ENCODE peak calls at places on chromosomes 16 and 17, in nine cellular contexts. O, E, M, P, S, F, J, K and Y are unnamed samples.

GRCh38 chr17:8123695-8124349 is at the start of gene HES7:
- DNase-seq in E (no peak), M (no peak), J (no peak), O (no peak), P (peak), K (no peak), S (no peak), F (no peak), Y (no peak)

GRCh38 chr17:49450735-49451134 is 36.1 kb upstream of the PHB1 start:
- DNase-seq in F (no peak), S (no peak), K (no peak), O (no peak), P (no peak), J (no peak), E (no peak), M (no peak), Y (no peak)

GRCh38 chr16:85851034-85851780 is 47.8 kb upstream of the IRF8 start:
- DNase-seq in O (no peak), F (no peak), J (no peak), P (no peak), K (peak), M (no peak), E (no peak), S (no peak), Y (no peak)

GRCh38 chr17:4969551-4970231 is 2.1 kb upstream of the SPAG7 start:
- DNase-seq in E (no peak), M (no peak), P (peak), S (no peak), J (peak), F (no peak), K (no peak), O (no peak), Y (no peak)

GRCh38 chr16:73890524-73891500 is 405.8 kb upstream of the PSMD7 start:
- DNase-seq in F (no peak), J (no peak), O (no peak), P (peak), S (no peak), E (no peak), K (no peak), M (no peak), Y (no peak)

GRCh38 chr17:66791337-66791736 is 43.6 kb upstream of the CACNG5 start:
- DNase-seq in S (peak), F (no peak), K (no peak), O (no peak), P (no peak), E (no peak), M (no peak), J (no peak), Y (peak)

GRCh38 chr17:77753246-77753645 is 205.3 kb upstream of the TNRC6C start:
- DNase-seq in E (no peak), K (no peak), O (no peak), F (no peak), J (no peak), P (no peak), M (no peak), S (no peak), Y (no peak)

GRCh38 chr17:82492647-82493516 is 26.6 kb upstream of the FOXK2 start:
- DNase-seq in S (no peak), O (no peak), M (no peak), F (no peak), P (no peak), K (no peak), J (peak), E (no peak), Y (no peak)

GRCh38 chr17:38719284-38719942 is 10.7 kb upstream of the CISD3 start:
- DNase-seq in M (no peak), S (no peak), E (no peak), K (no peak), P (no peak), O (peak), F (no peak), J (no peak), Y (no peak)

GRCh38 chr16:71413341-71413740 is 28.5 kb downstream of the TLE7 start:
- DNase-seq in S (no peak), J (no peak), E (no peak), M (no peak), O (no peak), F (no peak), K (no peak), P (no peak), Y (no peak)

GRCh38 chr16:46768809-46769208 is 20.7 kb upstream of the MYLK3 start:
- DNase-seq in F (no peak), J (peak), O (no peak), P (no peak), E (no peak), M (no peak), K (no peak), S (no peak), Y (no peak)

GRCh38 chr17:9672266-9672665 is 26.9 kb downstream of the USP43 start:
- DNase-seq in F (no peak), E (no peak), P (no peak), S (no peak), M (no peak), K (no peak), J (peak), O (no peak), Y (no peak)

GRCh38 chr17:4789701-4789950 is 862 bp downstream of the GLTPD2 start:
- DNase-seq in M (no peak), J (no peak), O (no peak), S (no peak), F (no peak), E (no peak), P (no peak), K (no peak), Y (no peak)

GRCh38 chr16:600781-601180 is 10.9 kb downstream of the RAB40C start:
- DNase-seq in S (no peak), E (no peak), J (no peak), M (no peak), K (no peak), P (no peak), O (no peak), F (no peak), Y (no peak)

GRCh38 chr16:87844809-87845208 is 24.5 kb downstream of the SLC7A5 start:
- DNase-seq in O (no peak), M (no peak), J (no peak), F (no peak), K (no peak), S (no peak), P (no peak), E (no peak), Y (no peak)

GRCh38 chr16:89431158-89431584 is 59.2 kb downstream of the ANKRD11 start:
- DNase-seq in K (no peak), S (no peak), F (no peak), M (no peak), J (peak), P (no peak), O (no peak), E (no peak), Y (no peak)

GRCh38 chr16:81335669-81336068 is 20.9 kb downstream of the GAN start:
- DNase-seq in E (no peak), F (no peak), M (no peak), P (no peak), K (no peak), S (no peak), O (no peak), J (no peak), Y (no peak)

GRCh38 chr17:49260011-49260921 is 29.7 kb upstream of the PHOSPHO1 start:
- DNase-seq in O (peak), J (peak), E (peak), K (peak), F (peak), P (peak), S (peak), M (peak), Y (peak)

GRCh38 chr16:12499032-12499735 is 304.5 kb downstream of the CPPED1 start:
- DNase-seq in K (no peak), O (no peak), M (no peak), S (no peak), F (no peak), J (no peak), P (no peak), E (no peak), Y (no peak)

GRCh38 chr17:81329927-81330883 is 35.1 kb upstream of the SLC38A10 start:
- DNase-seq in O (no peak), E (no peak), M (no peak), P (no peak), J (no peak), S (no peak), K (no peak), F (no peak), Y (no peak)

GRCh38 chr17:74994440-74994839 is 7.0 kb downstream of the CDR2L start:
- DNase-seq in J (peak), F (no peak), S (no peak), M (no peak), P (no peak), K (no peak), O (no peak), E (no peak), Y (no peak)

GRCh38 chr17:43334744-43335400 is 63.9 kb upstream of the ARL4D start:
- DNase-seq in F (no peak), O (no peak), S (no peak), M (no peak), E (no peak), K (no peak), J (peak), P (peak), Y (no peak)

GRCh38 chr17:73956595-73957465 is 246.6 kb upstream of the RPL38 start:
- DNase-seq in J (peak), P (peak), S (peak), M (peak), O (peak), K (peak), F (no peak), E (peak), Y (peak)

GRCh38 chr16:74922150-74923138 is 62.5 kb downstream of the WDR59 start:
- DNase-seq in E (no peak), O (no peak), M (no peak), F (no peak), P (no peak), S (peak), K (no peak), J (no peak), Y (no peak)

GRCh38 chr16:76577003-76577402 is 299.8 kb downstream of the CNTNAP4 start:
- DNase-seq in O (no peak), P (no peak), K (no peak), S (no peak), E (no peak), J (no peak), M (no peak), F (no peak), Y (no peak)

GRCh38 chr16:3182608-3183444 is 5.2 kb upstream of the OR1F1 start:
- DNase-seq in O (peak), J (peak), M (no peak), F (peak), K (peak), S (no peak), P (peak), E (no peak), Y (no peak)

GRCh38 chr17:48347203-48347602 is 82.8 kb downstream of the SKAP1 start:
- DNase-seq in S (no peak), J (no peak), E (no peak), M (no peak), K (no peak), F (no peak), P (no peak), O (no peak), Y (no peak)

GRCh38 chr16:73047536-73048291 is at the start of gene ZFHX3:
- DNase-seq in K (peak), E (peak), S (peak), O (peak), J (no peak), F (peak), P (peak), M (peak), Y (no peak)

GRCh38 chr17:73498176-73498575 is 146.1 kb downstream of the SDK2 start:
- DNase-seq in O (no peak), J (no peak), P (no peak), S (no peak), F (no peak), K (no peak), M (no peak), E (no peak), Y (no peak)

GRCh38 chr17:58352843-58353719 is 1.1 kb upstream of the SUPT4H1 start:
- DNase-seq in J (peak), K (peak), S (no peak), F (no peak), O (no peak), E (no peak), P (peak), M (no peak), Y (no peak)

GRCh38 chr17:74935585-74936469 is at the start of gene OTOP3:
- DNase-seq in K (no peak), J (no peak), E (no peak), S (no peak), F (no peak), P (no peak), O (no peak), M (no peak), Y (no peak)

GRCh38 chr16:46762583-46762982 is 14.4 kb upstream of the MYLK3 start:
- DNase-seq in E (no peak), O (no peak), P (no peak), F (no peak), S (no peak), M (no peak), J (no peak), K (no peak), Y (no peak)

GRCh38 chr17:3602499-3602898 is 6.7 kb downstream of the TRPV1 start:
- DNase-seq in K (no peak), E (no peak), M (no peak), J (peak), O (no peak), S (no peak), F (no peak), P (peak), Y (no peak)

GRCh38 chr17:73584987-73585386 is 59.3 kb downstream of the SDK2 start:
- DNase-seq in E (no peak), S (no peak), J (no peak), M (no peak), F (no peak), O (no peak), P (no peak), K (no peak), Y (no peak)

GRCh38 chr17:30290696-30291570 is 811 bp downstream of the BLMH start:
- DNase-seq in S (peak), P (peak), M (peak), K (peak), O (peak), J (peak), F (peak), E (no peak), Y (no peak)

GRCh38 chr16:82562183-82562677 is 64.5 kb upstream of the CDH13 start:
- DNase-seq in J (no peak), K (no peak), P (no peak), M (no peak), E (no peak), O (no peak), F (no peak), S (no peak), Y (no peak)

GRCh38 chr16:69107311-69107962 is 2.0 kb downstream of the HAS3 start:
- DNase-seq in E (no peak), M (peak), K (no peak), P (peak), O (peak), J (no peak), S (peak), F (no peak), Y (no peak)

GRCh38 chr16:86737083-86737482 is 158.7 kb downstream of the FOXL1 start:
- DNase-seq in E (no peak), M (no peak), S (no peak), J (no peak), F (no peak), K (no peak), P (no peak), O (no peak), Y (no peak)

GRCh38 chr17:2693561-2694380 is 17.8 kb downstream of the CLUH start:
- DNase-seq in E (no peak), K (no peak), J (no peak), F (no peak), M (no peak), S (no peak), O (no peak), P (no peak), Y (no peak)